ENCODE peak calls at places on chromosomes 16 and 17, in six cellular contexts. P is GM04503; E is CD8-positive, alpha-beta T cell; G is SHP77; N is NCI-H524 treated with DMSO at 0.1 percent for 48 hours; T is GM06990. H is an unnamed sample.

GRCh38 chr16:29148867-29149272 is 164.0 kb downstream of the LAT start:
- DNase-seq in N (no peak), T (no peak), E (peak; percentile 72), P (no peak), G (no peak), H (no peak)

GRCh38 chr17:28001149-28001548 is 41.3 kb upstream of the NLK start:
- DNase-seq in N (no peak), T (no peak), P (no peak), E (no peak), G (no peak), H (no peak)

GRCh38 chr16:11320170-11320569 is 25.1 kb upstream of the RMI2 start:
- DNase-seq in G (no peak), P (no peak), E (no peak), N (no peak), T (no peak), H (no peak)

GRCh38 chr16:50547340-50547865 is 793 bp upstream of the NKD1 start:
- DNase-seq in G (no peak), P (no peak), N (peak; percentile 33), T (peak; percentile 59), E (peak; percentile 77), H (peak; percentile 6)

GRCh38 chr16:81645303-81645702 is 133.8 kb upstream of the PLCG2 start:
- DNase-seq in N (peak; percentile 77), T (no peak), P (peak; percentile 65), E (no peak), G (peak; percentile 80), H (peak; percentile 86)

GRCh38 chr17:71380535-71380934 is 740.3 kb upstream of the SOX9 start:
- DNase-seq in E (no peak), P (no peak), N (no peak), T (no peak), G (no peak), H (peak; percentile 12)

GRCh38 chr17:73156887-73157870 is 7.6 kb upstream of the SSTR2 start:
- DNase-seq in T (peak; percentile 48), G (no peak), P (no peak), N (peak; percentile 100), E (no peak), H (no peak)

GRCh38 chr17:34434065-34434464 is 71.0 kb upstream of the CCL1 start:
- DNase-seq in E (no peak), G (no peak), T (peak; percentile 25), N (no peak), P (no peak), H (no peak)

GRCh38 chr17:20271016-20271610 is 196.2 kb downstream of the LGALS9B start:
- DNase-seq in G (no peak), E (no peak), T (no peak), N (no peak), P (no peak), H (no peak)

GRCh38 chr17:83080641-83081560 is 1.5 kb downstream of the METRNL start:
- DNase-seq in P (no peak), N (no peak), G (no peak), T (peak; percentile 67), E (no peak), H (peak; percentile 48)

GRCh38 chr17:20952183-20952582 is 90.6 kb downstream of the USP22 start:
- DNase-seq in T (no peak), P (no peak), E (no peak), N (no peak), G (no peak), H (no peak)

GRCh38 chr16:56332464-56333079 is 92.8 kb downstream of the AMFR start:
- DNase-seq in E (no peak), T (no peak), G (no peak), N (no peak), P (no peak), H (peak; percentile 64)

GRCh38 chr16:81214745-81215166 is 23.7 kb upstream of the BCO1 start:
- DNase-seq in E (no peak), T (no peak), P (no peak), G (no peak), N (no peak), H (peak; percentile 13)

GRCh38 chr17:1643293-1643998 is 2.1 kb downstream of the SCARF1 start:
- DNase-seq in P (no peak), N (no peak), E (peak; percentile 54), T (peak; percentile 76), G (no peak), H (peak; percentile 42)

GRCh38 chr17:47733047-47733413 is at the start of gene TBX21:
- DNase-seq in P (no peak), E (peak; percentile 81), T (peak; percentile 86), N (peak; percentile 53), G (no peak), H (peak; percentile 47)

GRCh38 chr17:21268596-21269188 is 15.5 kb upstream of the NATD1 start:
- DNase-seq in T (no peak), G (no peak), P (no peak), E (no peak), N (no peak), H (no peak)

GRCh38 chr16:51404386-51404785 is 253.3 kb upstream of the SALL1 start:
- DNase-seq in N (no peak), E (no peak), T (no peak), G (no peak), P (no peak), H (no peak)

GRCh38 chr16:50282010-50282538 is 15.7 kb downstream of the ADCY7 start:
- DNase-seq in P (no peak), T (peak; percentile 87), G (no peak), E (peak; percentile 48), N (no peak), H (no peak)

GRCh38 chr16:2586241-2586640 is 48.4 kb downstream of the PDPK1 start:
- DNase-seq in P (no peak), N (no peak), G (no peak), E (no peak), T (no peak), H (no peak)

GRCh38 chr16:57600048-57600835 is 28.2 kb upstream of the ADGRG1 start:
- DNase-seq in T (peak; percentile 53), G (peak; percentile 57), N (no peak), E (no peak), P (no peak), H (peak; percentile 45)

GRCh38 chr16:19098173-19098572 is 15.6 kb upstream of the ITPRIPL2 start:
- DNase-seq in G (no peak), N (no peak), P (no peak), T (no peak), E (no peak), H (no peak)

GRCh38 chr17:10192963-10193362 is 5.4 kb downstream of the GAS7 start:
- DNase-seq in E (no peak), N (no peak), T (no peak), G (no peak), P (peak; percentile 78), H (peak; percentile 14)

GRCh38 chr16:19094542-19095365 is 19.0 kb upstream of the ITPRIPL2 start:
- DNase-seq in N (no peak), G (no peak), T (no peak), E (no peak), P (no peak), H (no peak)

GRCh38 chr17:46877466-46877865 is 26.1 kb downstream of the WNT9B start:
- DNase-seq in T (no peak), G (no peak), E (no peak), P (no peak), N (no peak), H (no peak)

GRCh38 chr16:59463776-59464175 is 729.7 kb upstream of the GOT2 start:
- DNase-seq in E (no peak), N (no peak), T (no peak), P (no peak), G (no peak), H (peak; percentile 25)

H was measured in EL.